ENCODE peak calls at places on chromosomes 13 and 19, in five cellular contexts. E is left ventricle myocardium inferior; S is A549; O is CD8-positive, alpha-beta T cell; V is fibroblast of lung. A is an unnamed sample. For H3K4me1 and H3K9me3, the result is how much of the 10 kb centered on the place peaks cover.

GRCh38 chr13:36981156-36981743 is 17.9 kb downstream of the ALG5 start:
- DNase-seq in E (no peak), S (peak), O (no peak), V (peak), A (peak)

GRCh38 chr13:100694722-100695644 is 20.4 kb upstream of the TMTC4 start:
- DNase-seq in E (no peak), S (peak), O (no peak), V (peak), A (peak)

GRCh38 chr19:4391701-4392543 is 8.4 kb downstream of the SH3GL1 start:
- DNase-seq in E (peak), S (no peak), O (no peak), V (peak), A (peak)

GRCh38 chr19:12789098-12789903 is 2.0 kb upstream of the JUNB start:
- DNase-seq in E (no peak), S (peak), O (no peak), V (no peak), A (peak)

GRCh38 chr13:28497143-28497876 is 2.4 kb upstream of the FLT1 start:
- DNase-seq in E (no peak), S (no peak), O (no peak), V (no peak), A (no peak)

GRCh38 chr13:24998433-24998832 is 97.5 kb upstream of the PABPC3 start:
- DNase-seq in E (no peak), S (no peak), O (no peak), V (no peak), A (no peak)

GRCh38 chr19:6750062-6750461 is 10.6 kb downstream of the TRIP10 start:
- DNase-seq in E (peak), S (no peak), O (no peak), V (no peak), A (no peak)

GRCh38 chr13:37403776-37404497 is 194.6 kb downstream of the POSTN start:
- DNase-seq in E (no peak), S (no peak), O (no peak), V (peak), A (no peak)

GRCh38 chr19:55484571-55485438 is at the start of gene NAT14:
- DNase-seq in E (peak), S (peak), O (peak), V (peak), A (no peak)

GRCh38 chr13:20351279-20352022 is 119.3 kb upstream of the GJB6 start:
- DNase-seq in E (no peak), S (no peak), O (no peak), V (peak), A (no peak)

GRCh38 chr13:20356437-20356836 is 124.3 kb upstream of the GJB6 start:
- DNase-seq in E (no peak), S (no peak), O (no peak), V (peak), A (no peak)

GRCh38 chr13:20354722-20355121 is 122.6 kb upstream of the GJB6 start:
- DNase-seq in E (no peak), S (no peak), O (no peak), V (no peak), A (no peak)

GRCh38 chr13:20350819-20351218 is 118.7 kb upstream of the GJB6 start:
- DNase-seq in E (no peak), S (no peak), O (no peak), V (peak), A (no peak)

GRCh38 chr13:20353973-20354372 is 121.9 kb upstream of the GJB6 start:
- DNase-seq in E (no peak), S (no peak), O (no peak), V (peak), A (no peak)
- H3K4me1 ChIP-seq in E (under half), S (under half), O (under half), V (under half), A (under half)

DNA sequence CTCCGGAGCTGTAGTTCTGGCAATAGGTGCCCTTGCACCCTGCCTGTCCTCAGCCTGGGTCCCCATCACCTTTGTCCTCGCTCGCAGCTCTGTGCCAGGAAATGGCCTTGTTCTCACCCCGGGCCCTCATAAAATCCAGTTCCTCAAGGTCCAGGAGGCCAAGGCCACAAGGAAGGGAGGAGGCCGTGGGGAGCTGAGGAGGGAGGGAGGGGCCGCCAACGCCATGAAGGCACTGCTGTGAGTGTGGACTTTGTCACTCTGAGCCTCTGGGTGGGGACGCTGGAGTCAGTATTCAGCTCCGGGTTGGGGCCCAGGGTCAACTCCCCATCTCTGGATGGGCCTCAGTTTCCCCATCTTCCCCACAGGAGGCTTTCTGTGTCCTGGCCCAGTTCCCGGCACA is 9.2 kb upstream of the GNA11 start:
- DNase-seq in E (no peak), S (no peak), O (no peak), V (no peak), A (peak)
- H3K27ac ChIP-seq in E (no peak), S (no peak), O (no peak), V (no peak), A (peak)

GRCh38 chr19:15733895-15734294 is 3.9 kb upstream of the OR10H3 start:
- DNase-seq in E (no peak), S (no peak), O (no peak), V (no peak), A (no peak)

GRCh38 chr19:15740785-15741184 is 3.0 kb downstream of the OR10H3 start:
- DNase-seq in E (no peak), S (no peak), O (no peak), V (no peak), A (no peak)

GRCh38 chr19:15732388-15732787 is 4.6 kb downstream of the OR10H2 start:
- DNase-seq in E (no peak), S (no peak), O (no peak), V (no peak), A (no peak)

GRCh38 chr19:15737722-15738121 is at the start of gene OR10H3:
- DNase-seq in E (no peak), S (no peak), O (no peak), V (no peak), A (no peak)
- H3K9me3 ChIP-seq in E (under half), S (under half), O (under half), V (under half), A (under half)

GRCh38 chr19:42555801-42556200 is 27.5 kb upstream of the CEACAM1 start:
- DNase-seq in E (no peak), S (no peak), O (no peak), V (no peak), A (no peak)

GRCh38 chr19:42553292-42554045 is 25.2 kb upstream of the CEACAM1 start:
- DNase-seq in E (peak), S (no peak), O (no peak), V (peak), A (no peak)

GRCh38 chr19:42555317-42555716 is 27.0 kb upstream of the CEACAM1 start:
- DNase-seq in E (no peak), S (no peak), O (no peak), V (no peak), A (no peak)

GRCh38 chr19:42552086-42553065 is 24.1 kb upstream of the CEACAM1 start:
- DNase-seq in E (no peak), S (no peak), O (no peak), V (no peak), A (no peak)

DNA sequence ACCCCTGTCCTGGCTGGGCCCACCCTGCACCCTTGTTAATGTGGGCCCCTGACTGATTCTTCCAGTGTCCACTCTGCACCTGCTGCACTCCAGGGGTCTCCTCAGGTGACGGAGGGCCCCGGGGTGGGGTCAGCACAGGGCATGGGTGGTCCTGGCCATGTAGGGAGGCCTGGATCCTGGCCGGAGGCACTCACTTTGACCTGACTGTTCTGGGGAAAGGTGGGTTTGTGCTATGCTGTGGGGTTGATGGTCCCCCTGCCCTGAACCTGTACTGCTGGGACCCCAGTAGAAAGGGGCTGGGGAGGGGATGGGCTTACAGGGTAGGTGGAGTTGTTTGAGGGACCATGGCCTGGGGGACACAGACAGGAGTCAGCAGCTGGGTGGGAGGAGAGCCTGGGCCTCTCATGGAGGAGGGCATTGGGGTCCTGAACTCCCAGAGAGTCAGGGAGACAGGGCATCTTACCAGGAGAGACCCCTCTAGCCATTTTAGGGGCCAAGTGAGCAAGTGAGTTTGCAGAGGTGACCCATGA is 25.8 kb upstream of the CEACAM1 start:
- DNase-seq in E (no peak), S (no peak), O (no peak), V (no peak), A (no peak)
- H3K4me1 ChIP-seq in E (under half), S (under half), O (under half), V (under half), A (under half)

GRCh38 chr13:113465241-113465640 is 12.0 kb upstream of the ADPRHL1 start:
- DNase-seq in E (no peak), S (no peak), O (no peak), V (no peak), A (no peak)

GRCh38 chr13:113468029-113468428 is 14.7 kb upstream of the ADPRHL1 start:
- DNase-seq in E (no peak), S (no peak), O (no peak), V (no peak), A (no peak)

GRCh38 chr13:113466321-113466836 is 13.1 kb upstream of the ADPRHL1 start:
- DNase-seq in E (no peak), S (no peak), O (no peak), V (no peak), A (no peak)

GRCh38 chr13:113461022-113461751 is 7.9 kb upstream of the ADPRHL1 start:
- DNase-seq in E (no peak), S (no peak), O (no peak), V (no peak), A (no peak)

GRCh38 chr13:113464476-113464875 is 11.2 kb upstream of the ADPRHL1 start:
- DNase-seq in E (no peak), S (no peak), O (no peak), V (no peak), A (no peak)
- H3K27ac ChIP-seq in E (no peak), S (no peak), O (no peak), V (no peak), A (no peak)

DNA sequence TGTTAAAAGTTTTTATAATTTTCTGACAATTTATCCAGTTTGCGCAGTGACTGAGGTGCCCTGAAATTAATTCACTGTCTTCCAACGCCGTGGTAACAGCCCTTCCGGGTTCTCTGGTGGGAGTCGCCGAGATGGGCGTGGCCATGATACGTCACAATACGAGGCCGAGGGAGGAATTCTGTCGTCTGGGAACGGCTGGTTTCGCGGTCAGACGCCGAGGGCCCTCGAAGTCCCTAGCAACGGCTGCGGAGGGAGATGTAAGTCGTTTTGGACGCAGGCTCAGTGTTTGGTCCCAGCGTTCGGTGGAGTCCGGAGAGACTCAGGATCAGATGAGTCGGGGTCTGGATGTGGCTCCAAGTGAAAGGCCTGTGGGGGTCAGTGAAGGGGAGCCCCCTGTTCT is 21.7 kb downstream of the ZNF613 start:
- DNase-seq in E (peak), S (no peak), O (no peak), V (peak), A (no peak)
- H3K9me3 ChIP-seq in E (half or more), S (half or more), O (half or more), V (under half), A (under half)

GRCh38 chr19:1412323-1412923 is 5.0 kb downstream of the DAZAP1 start:
- DNase-seq in E (no peak), S (no peak), O (no peak), V (no peak), A (no peak)
- H3K4me1 ChIP-seq in E (half or more), S (under half), O (half or more), V (under half), A (under half)

DNA sequence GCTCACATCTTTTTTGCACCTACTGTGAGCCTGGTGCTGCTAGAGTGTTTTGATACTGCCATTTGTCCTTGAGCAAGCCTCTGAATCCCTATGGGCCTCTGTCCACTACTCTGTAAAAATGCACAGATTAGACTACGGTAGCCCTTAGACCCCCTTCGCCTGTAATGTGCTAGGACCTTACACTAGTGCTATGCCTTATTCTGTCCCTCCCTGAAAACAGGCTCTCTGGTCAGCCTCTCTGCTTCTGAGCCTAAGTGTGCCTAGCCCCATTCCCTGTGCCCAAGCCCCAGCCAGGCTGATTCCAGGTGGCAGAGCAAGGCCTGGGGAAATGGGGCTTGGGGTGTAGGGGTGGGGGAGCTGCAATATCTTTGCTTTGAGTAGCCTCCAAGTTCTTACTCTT is 10.7 kb downstream of the HMGB1 start:
- DNase-seq in E (no peak), S (no peak), O (no peak), V (no peak), A (no peak)
- H3K27ac ChIP-seq in E (no peak), S (no peak), O (no peak), V (no peak), A (no peak)

A was measured in small intestine.